ENCODE peak calls at places on chromosomes 5 and 9, in four cellular contexts. K, E, X and I are unnamed samples.

GRCh38 chr5:139658501-139658927 is 10.4 kb downstream of the CXXC5 start:
- DNase-seq in K (no peak), E (no peak), X (no peak), I (peak)

GRCh38 chr9:93301911-93302525 is 118.1 kb downstream of the WNK2 start:
- DNase-seq in K (no peak), E (peak), X (no peak), I (no peak)

GRCh38 chr9:96232539-96233241 is 69.3 kb downstream of the HSD17B3 start:
- DNase-seq in K (peak), E (no peak), X (peak), I (peak)

GRCh38 chr9:105445203-105445881 is 2.5 kb upstream of the FSD1L start:
- DNase-seq in K (no peak), E (no peak), X (no peak), I (no peak)

GRCh38 chr5:150112211-150113046 is 26.1 kb upstream of the CSF1R start:
- DNase-seq in K (no peak), E (peak), X (no peak), I (no peak)

GRCh38 chr5:91151947-91152346 is 231.2 kb downstream of the ARRDC3 start:
- DNase-seq in K (peak), E (no peak), X (no peak), I (peak)

GRCh38 chr5:122707796-122708195 is 67.1 kb upstream of the SNX2 start:
- DNase-seq in K (no peak), E (no peak), X (no peak), I (no peak)

GRCh38 chr9:80449513-80449912 is 877.7 kb downstream of the TLE4 start:
- DNase-seq in K (no peak), E (no peak), X (no peak), I (no peak)

GRCh38 chr9:20255052-20255451 is 367.2 kb downstream of the MLLT3 start:
- DNase-seq in K (no peak), E (no peak), X (no peak), I (no peak)

GRCh38 chr9:20253635-20254034 is 368.7 kb downstream of the MLLT3 start:
- DNase-seq in K (no peak), E (no peak), X (no peak), I (no peak)

GRCh38 chr9:20252778-20253177 is 369.5 kb downstream of the MLLT3 start:
- DNase-seq in K (no peak), E (no peak), X (no peak), I (no peak)

GRCh38 chr9:20256284-20256948 is 365.9 kb downstream of the MLLT3 start:
- DNase-seq in K (no peak), E (no peak), X (no peak), I (no peak)
- TF ChIP-seq EZH2 in K (no peak), E (no peak), X (no peak), I (no peak)

GRCh38 chr9:21450733-21451394 is 10.6 kb downstream of the IFNA1 start:
- DNase-seq in K (peak), E (no peak), X (no peak), I (no peak)

GRCh38 chr9:21454149-21454548 is 13.9 kb downstream of the IFNA1 start:
- DNase-seq in K (no peak), E (no peak), X (no peak), I (peak)

GRCh38 chr9:21455320-21455719 is 15.1 kb downstream of the IFNA1 start:
- DNase-seq in K (peak), E (no peak), X (no peak), I (peak)

DNA sequence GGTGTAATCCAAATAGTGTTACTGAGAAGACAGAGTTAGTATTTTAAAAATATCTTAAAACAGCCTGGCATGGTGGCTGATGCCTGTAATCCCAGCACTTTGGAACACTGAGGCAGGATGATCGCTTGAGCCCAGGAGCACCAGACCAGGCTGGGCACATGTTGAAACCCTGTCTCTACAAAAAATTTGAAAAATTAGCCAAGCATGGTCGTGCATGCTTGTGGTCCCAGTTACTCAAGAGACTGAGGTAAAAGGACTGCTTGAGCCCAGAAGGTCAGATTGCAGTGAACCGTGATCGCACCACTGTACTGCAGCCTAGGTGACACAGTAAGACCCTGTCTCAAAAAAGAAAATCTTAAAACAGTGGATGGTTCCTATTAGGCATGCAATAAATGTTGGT is 12.4 kb downstream of the IFNA1 start:
- DNase-seq in K (no peak), E (no peak), X (no peak), I (no peak)
- TF ChIP-seq JUN in K (no peak), E (no peak), X (no peak), I (no peak)

GRCh38 chr9:86679979-86680378 is 267.3 kb downstream of the GAS1 start:
- DNase-seq in K (no peak), E (no peak), X (no peak), I (no peak)

GRCh38 chr9:86682240-86682639 is 265.1 kb downstream of the GAS1 start:
- DNase-seq in K (no peak), E (no peak), X (no peak), I (no peak)

GRCh38 chr9:86687788-86688187 is 259.5 kb downstream of the GAS1 start:
- DNase-seq in K (no peak), E (no peak), X (no peak), I (no peak)

GRCh38 chr9:86685556-86685955 is 261.8 kb downstream of the GAS1 start:
- DNase-seq in K (no peak), E (no peak), X (no peak), I (no peak)

DNA sequence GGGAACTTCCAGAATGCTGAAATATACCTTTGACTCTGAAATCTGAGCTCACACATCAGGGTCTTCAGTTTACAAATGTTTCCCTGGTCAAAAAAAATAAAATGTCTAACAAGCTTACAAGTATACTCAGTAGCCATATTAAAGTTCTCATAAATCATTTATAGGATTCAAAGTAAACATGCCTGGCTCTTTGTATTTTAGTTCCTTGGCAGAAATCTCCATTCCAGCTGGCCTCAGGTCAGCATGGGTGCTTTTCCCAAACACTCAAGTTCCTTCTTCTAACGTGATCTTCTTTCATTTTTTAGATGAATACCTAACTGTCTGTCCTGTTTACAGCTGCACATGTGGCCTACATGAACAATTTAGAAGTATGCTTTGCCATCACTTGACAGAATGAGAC is 263.2 kb downstream of the GAS1 start:
- DNase-seq in K (no peak), E (no peak), X (no peak), I (no peak)
- TF ChIP-seq CTCF in K (no peak), E (no peak), X (no peak), I (no peak)

GRCh38 chr5:154189819-154190651 is 498 bp upstream of the GALNT10 start:
- DNase-seq in K (peak), E (peak), X (peak), I (peak)

GRCh38 chr5:154191467-154192261 is 1.1 kb downstream of the GALNT10 start:
- DNase-seq in K (no peak), E (no peak), X (no peak), I (peak)

GRCh38 chr5:154190652-154191304 is at the start of gene GALNT10:
- DNase-seq in K (peak), E (no peak), X (peak), I (peak)

GRCh38 chr5:154193176-154193575 is 2.6 kb downstream of the GALNT10 start:
- DNase-seq in K (no peak), E (no peak), X (no peak), I (no peak)

DNA sequence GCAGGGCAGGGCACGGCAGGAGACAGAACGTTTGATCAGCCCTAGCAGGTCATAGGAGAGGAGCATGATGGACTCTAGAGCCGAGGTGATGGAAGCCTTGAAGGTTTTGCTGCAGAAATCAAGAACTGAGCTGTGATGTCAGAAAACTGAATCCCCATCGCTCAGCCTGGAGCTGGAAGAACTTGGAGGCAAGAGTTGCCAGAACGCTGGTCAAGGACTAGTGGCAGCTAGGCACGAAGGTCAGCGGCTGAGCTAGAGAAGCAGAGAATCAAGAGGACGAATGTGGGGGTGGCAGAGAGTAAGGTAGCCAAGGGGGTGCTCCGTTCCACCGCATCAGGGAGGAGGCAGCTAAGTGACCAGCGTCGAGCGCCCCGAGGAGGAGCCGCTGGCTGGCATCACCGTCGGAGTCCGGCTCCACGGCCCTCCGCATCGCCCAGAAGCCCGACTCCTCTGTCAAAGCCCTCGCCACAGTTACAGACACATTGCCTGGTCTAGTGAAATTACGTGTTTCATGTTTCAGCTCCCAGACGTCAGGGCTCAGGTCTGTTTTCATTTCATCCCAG is 1.2 kb upstream of the GALNT10 start:
- DNase-seq in K (no peak), E (peak), X (no peak), I (peak)
- TF ChIP-seq EZH2 in K (no peak), E (peak), X (no peak), I (peak)

DNA sequence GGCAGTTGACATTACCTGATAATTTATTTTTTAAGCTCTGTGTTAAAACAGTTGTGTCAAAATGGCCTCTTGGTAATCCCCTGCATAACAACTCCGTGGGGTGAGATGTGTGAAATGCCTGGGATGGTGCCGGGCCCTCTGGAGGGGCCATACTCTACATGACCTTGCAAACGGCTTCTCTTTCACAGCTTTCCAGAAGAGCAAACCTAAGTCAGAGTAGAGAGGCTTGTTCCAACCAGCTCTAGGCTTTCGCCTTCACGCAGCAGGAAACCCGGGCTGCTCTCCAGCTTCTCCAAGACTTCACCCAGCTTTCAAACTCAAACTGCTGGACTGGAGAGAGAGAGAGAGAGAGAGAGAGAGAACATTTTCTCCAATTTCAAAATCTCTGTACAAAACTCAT is 120.1 kb downstream of the SNX18 start:
- DNase-seq in K (no peak), E (no peak), X (no peak), I (no peak)
- TF ChIP-seq JUN in K (no peak), E (no peak), X (no peak), I (no peak)

DNA sequence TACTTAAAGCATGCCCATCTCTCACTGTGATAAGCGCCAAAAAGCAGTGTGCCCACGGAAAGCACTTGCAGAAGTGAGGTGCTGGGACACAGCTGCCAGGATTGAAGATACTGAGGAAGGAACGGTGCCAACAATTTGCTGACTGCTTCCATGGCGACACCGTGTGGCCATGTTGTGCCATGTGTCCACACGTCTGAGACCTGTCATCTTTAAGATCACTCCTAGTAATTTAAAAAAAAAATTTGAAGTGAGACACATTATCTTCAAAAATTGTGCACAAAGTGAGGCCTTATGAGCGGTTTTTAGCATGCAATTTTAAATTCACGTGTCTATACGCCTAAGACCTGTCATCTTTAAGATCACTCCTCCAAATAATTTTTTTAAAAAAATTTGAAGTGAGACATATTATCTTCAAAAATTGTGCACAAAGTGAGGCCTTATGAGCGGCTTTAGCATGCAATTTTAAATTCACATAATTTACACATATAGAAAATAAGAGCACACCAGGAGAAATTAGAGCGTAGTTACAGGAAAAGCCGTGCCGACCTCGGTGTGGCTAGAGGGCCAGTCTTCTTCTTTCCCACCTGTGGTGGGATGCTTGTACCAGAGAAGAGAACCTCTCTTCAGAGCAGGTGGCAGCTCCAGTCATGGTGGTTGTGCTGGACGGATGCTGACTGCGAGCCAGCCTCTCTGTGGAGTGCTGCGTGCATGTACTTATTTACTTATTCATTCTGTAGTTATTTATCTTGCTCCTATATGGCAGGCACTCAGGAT is 21.4 kb upstream of the FLT4 start:
- DNase-seq in K (peak), E (peak), X (peak), I (peak)
- TF ChIP-seq CTCF in K (peak), E (peak), X (peak), I (peak)

GRCh38 chr5:37615184-37615583 is 224.7 kb downstream of the GDNF start:
- DNase-seq in K (no peak), E (no peak), X (no peak), I (peak)
- TF ChIP-seq EZH2 in K (no peak), E (no peak), X (no peak), I (no peak)

GRCh38 chr5:120866997-120867396 is 402.9 kb downstream of the PRR16 start:
- DNase-seq in K (no peak), E (no peak), X (no peak), I (no peak)
- TF ChIP-seq JUN in K (no peak), E (no peak), X (no peak), I (no peak)